ENCODE peak calls at places on chromosome 21, in nine cellular contexts. G is colonic mucosa; N is T-helper 9 cell; Q is left ventricle myocardium inferior; B is CD8-positive, alpha-beta memory T cell; S is stimulated activated CD4-positive, alpha-beta T cell treated with anti-CD3 and anti-CD28 coated beads, Interleukin-4, amount 100 ng/mL, for 24 hours; D is upper lobe of right lung; V is CD8-positive, alpha-beta T cell; J is ELF-1. X is an unnamed sample.

GRCh38 chr21:46110499-46111192 is 12.7 kb downstream of the COL6A2 start:
- DNase-seq in G (peak; percentile 15), N (no peak), Q (peak; percentile 79), B (no peak), S (no peak), D (peak; percentile 79), V (no peak), J (peak; percentile 18), X (peak; percentile 16)

GRCh38 chr21:17925000-17925610 is 105.9 kb upstream of the C21orf91 start:
- DNase-seq in G (peak; percentile 58), N (peak; percentile 16), Q (no peak), B (peak; percentile 42), S (peak; percentile 61), D (no peak), V (no peak), J (peak; percentile 60), X (peak; percentile 25)

GRCh38 chr21:41715649-41716321 is 51.1 kb downstream of the RIPK4 start:
- DNase-seq in G (peak; percentile 65), N (no peak), Q (no peak), B (no peak), S (no peak), D (peak; percentile 32), V (no peak), J (peak; percentile 82), X (no peak)

GRCh38 chr21:32337206-32337605 is 38.6 kb downstream of the MRAP start:
- DNase-seq in G (no peak), N (no peak), Q (no peak), B (no peak), S (no peak), D (no peak), V (no peak), J (no peak), X (no peak)

GRCh38 chr21:46024983-46025860 is 43.7 kb downstream of the COL6A1 start:
- DNase-seq in G (no peak), N (no peak), Q (no peak), B (no peak), S (no peak), D (no peak), V (no peak), J (no peak), X (no peak)

GRCh38 chr21:14889080-14889805 is 175.6 kb downstream of the NRIP1 start:
- DNase-seq in G (peak; percentile 44), N (no peak), Q (no peak), B (no peak), S (no peak), D (no peak), V (no peak), J (no peak), X (no peak)

GRCh38 chr21:31604591-31605190 is 54.8 kb upstream of the SOD1 start:
- DNase-seq in G (peak; percentile 53), N (peak; percentile 63), Q (peak; percentile 61), B (peak; percentile 53), S (peak; percentile 78), D (peak; percentile 79), V (peak; percentile 33), J (peak; percentile 67), X (peak; percentile 64)

GRCh38 chr21:15080504-15080903 is 15.7 kb upstream of the NRIP1 start:
- DNase-seq in G (no peak), N (no peak), Q (no peak), B (no peak), S (no peak), D (no peak), V (no peak), J (no peak), X (no peak)